ENCODE peak calls at places on chromosomes 11 and 22, in eight cellular contexts. One of them, this sample, is unnamed. For H3K27me3 and H3K36me3, the result is how much of the 10 kb centered on the place peaks cover.

GRCh38 chr22:44711701-44712100 is 9.7 kb downstream of the PRR5 start:
- DNase-seq in fibroblast of lung: no peak
- DNase-seq in endodermal cell: no peak
- DNase-seq in iPS DF 6.9: no peak
- DNase-seq in GM23248: no peak
- DNase-seq in neural progenitor cell: no peak
- DNase-seq in WERI-Rb-1: no peak
- DNase-seq in SK-N-SH: no peak
- DNase-seq in this sample: no peak

GRCh38 chr11:38948392-38948791 is 2350.4 kb upstream of the RAG2 start:
- DNase-seq in fibroblast of lung: no peak
- DNase-seq in endodermal cell: no peak
- DNase-seq in iPS DF 6.9: no peak
- DNase-seq in GM23248: no peak
- DNase-seq in neural progenitor cell: no peak
- DNase-seq in WERI-Rb-1: no peak
- DNase-seq in SK-N-SH: no peak
- DNase-seq in this sample: no peak

GRCh38 chr11:106072804-106073203 is 4.3 kb downstream of the KBTBD3 start:
- DNase-seq in fibroblast of lung: no peak
- DNase-seq in endodermal cell: no peak
- DNase-seq in iPS DF 6.9: no peak
- DNase-seq in GM23248: no peak
- DNase-seq in neural progenitor cell: no peak
- DNase-seq in WERI-Rb-1: no peak
- DNase-seq in SK-N-SH: no peak
- DNase-seq in this sample: no peak

GRCh38 chr11:47980907-47981621 is 705 bp downstream of the PTPRJ start:
- DNase-seq in fibroblast of lung: peak
- DNase-seq in endodermal cell: peak
- DNase-seq in iPS DF 6.9: no peak
- DNase-seq in GM23248: peak
- DNase-seq in neural progenitor cell: peak
- DNase-seq in WERI-Rb-1: peak
- DNase-seq in SK-N-SH: peak
- DNase-seq in this sample: peak

GRCh38 chr22:29306175-29306829 is at the start of gene GAS2L1:
- DNase-seq in fibroblast of lung: peak
- DNase-seq in endodermal cell: peak
- DNase-seq in iPS DF 6.9: no peak
- DNase-seq in GM23248: peak
- DNase-seq in neural progenitor cell: peak
- DNase-seq in WERI-Rb-1: peak
- DNase-seq in SK-N-SH: peak
- DNase-seq in this sample: peak

GRCh38 chr22:48621085-48621484 is 1206.6 kb downstream of the BRD1 start:
- DNase-seq in fibroblast of lung: no peak
- DNase-seq in endodermal cell: no peak
- DNase-seq in iPS DF 6.9: no peak
- DNase-seq in GM23248: no peak
- DNase-seq in neural progenitor cell: no peak
- DNase-seq in WERI-Rb-1: no peak
- DNase-seq in SK-N-SH: no peak
- DNase-seq in this sample: no peak

GRCh38 chr22:40183029-40183581 is 5.4 kb downstream of the TNRC6B start:
- DNase-seq in fibroblast of lung: peak
- DNase-seq in endodermal cell: no peak
- DNase-seq in iPS DF 6.9: no peak
- DNase-seq in GM23248: peak
- DNase-seq in neural progenitor cell: peak
- DNase-seq in WERI-Rb-1: no peak
- DNase-seq in SK-N-SH: no peak
- DNase-seq in this sample: no peak

GRCh38 chr11:69293819-69294505 is at the start of gene MYEOV:
- DNase-seq in fibroblast of lung: peak
- DNase-seq in endodermal cell: peak
- DNase-seq in iPS DF 6.9: peak
- DNase-seq in GM23248: peak
- DNase-seq in neural progenitor cell: peak
- DNase-seq in WERI-Rb-1: peak
- DNase-seq in SK-N-SH: peak
- DNase-seq in this sample: peak

GRCh38 chr22:37764622-37765021 is 43.1 kb upstream of the GCAT start:
- DNase-seq in fibroblast of lung: no peak
- DNase-seq in endodermal cell: no peak
- DNase-seq in iPS DF 6.9: no peak
- DNase-seq in GM23248: no peak
- DNase-seq in neural progenitor cell: no peak
- DNase-seq in WERI-Rb-1: no peak
- DNase-seq in SK-N-SH: no peak
- DNase-seq in this sample: no peak

GRCh38 chr22:16801088-16801487 is 24.1 kb downstream of the XKR3 start:
- DNase-seq in fibroblast of lung: no peak
- DNase-seq in endodermal cell: no peak
- DNase-seq in iPS DF 6.9: no peak
- DNase-seq in GM23248: no peak
- DNase-seq in neural progenitor cell: no peak
- DNase-seq in WERI-Rb-1: no peak
- DNase-seq in SK-N-SH: no peak
- DNase-seq in this sample: no peak

GRCh38 chr11:102368472-102368871 is 21.5 kb downstream of the BIRC2 start:
- DNase-seq in fibroblast of lung: no peak
- DNase-seq in endodermal cell: no peak
- DNase-seq in iPS DF 6.9: no peak
- DNase-seq in GM23248: no peak
- DNase-seq in neural progenitor cell: no peak
- DNase-seq in WERI-Rb-1: no peak
- DNase-seq in SK-N-SH: no peak
- DNase-seq in this sample: no peak

DNA sequence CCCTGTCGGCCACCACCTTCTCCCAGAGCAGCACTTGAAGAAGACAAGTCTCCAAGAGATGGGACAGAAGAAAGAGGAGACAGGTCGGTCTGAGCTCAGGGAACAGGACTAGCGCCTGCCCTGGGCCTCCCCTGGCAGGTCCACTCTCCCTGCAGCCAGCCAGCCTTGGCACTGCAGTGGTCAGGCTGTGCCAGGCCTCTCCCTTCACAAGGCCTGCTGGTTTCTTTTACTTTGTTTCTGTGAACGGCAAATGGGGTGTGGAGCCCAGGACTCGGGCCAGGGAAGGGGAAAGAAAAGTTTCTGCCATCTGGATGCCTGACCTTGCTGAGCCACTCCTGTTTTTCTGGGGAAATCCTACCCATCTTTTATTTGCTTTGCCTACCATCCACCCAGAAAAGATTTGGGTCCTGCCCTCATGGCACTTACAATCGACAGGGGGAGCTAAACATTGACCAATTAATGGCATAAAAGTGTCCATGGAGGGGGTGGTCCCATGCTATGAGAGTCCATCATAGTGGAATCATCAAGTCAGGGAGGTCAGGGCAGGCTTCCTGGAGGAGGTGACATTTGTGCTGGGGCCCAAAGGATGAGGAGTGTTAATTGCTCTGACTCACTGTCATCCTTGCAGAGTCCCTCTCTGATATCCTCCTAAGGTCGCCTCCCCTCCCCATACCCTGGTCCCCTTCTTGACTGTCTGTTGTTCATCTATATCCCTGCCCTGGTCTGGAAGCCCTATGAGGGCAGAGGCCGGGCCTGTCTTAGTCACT is 65.2 kb downstream of the NFAM1 start:
- DNase-seq in fibroblast of lung: no peak
- DNase-seq in endodermal cell: no peak
- DNase-seq in iPS DF 6.9: no peak
- DNase-seq in GM23248: no peak
- DNase-seq in neural progenitor cell: no peak
- DNase-seq in WERI-Rb-1: no peak
- DNase-seq in SK-N-SH: no peak
- DNase-seq in this sample: no peak
- H3K27me3 ChIP-seq in fibroblast of lung: under half
- H3K27me3 ChIP-seq in endodermal cell: under half
- H3K27me3 ChIP-seq in iPS DF 6.9: under half
- H3K27me3 ChIP-seq in GM23248: under half
- H3K27me3 ChIP-seq in neural progenitor cell: under half
- H3K27me3 ChIP-seq in WERI-Rb-1: under half
- H3K27me3 ChIP-seq in SK-N-SH: under half
- H3K27me3 ChIP-seq in this sample: under half

GRCh38 chr11:86696004-86696403 is 23.6 kb upstream of the ME3 start:
- DNase-seq in fibroblast of lung: peak
- DNase-seq in endodermal cell: no peak
- DNase-seq in iPS DF 6.9: no peak
- DNase-seq in GM23248: peak
- DNase-seq in neural progenitor cell: no peak
- DNase-seq in WERI-Rb-1: no peak
- DNase-seq in SK-N-SH: no peak
- DNase-seq in this sample: no peak

GRCh38 chr11:86692746-86693145 is 20.3 kb upstream of the ME3 start:
- DNase-seq in fibroblast of lung: no peak
- DNase-seq in endodermal cell: no peak
- DNase-seq in iPS DF 6.9: no peak
- DNase-seq in GM23248: no peak
- DNase-seq in neural progenitor cell: no peak
- DNase-seq in WERI-Rb-1: no peak
- DNase-seq in SK-N-SH: no peak
- DNase-seq in this sample: no peak

GRCh38 chr11:86696451-86696850 is 24.0 kb upstream of the ME3 start:
- DNase-seq in fibroblast of lung: no peak
- DNase-seq in endodermal cell: no peak
- DNase-seq in iPS DF 6.9: no peak
- DNase-seq in GM23248: no peak
- DNase-seq in neural progenitor cell: no peak
- DNase-seq in WERI-Rb-1: no peak
- DNase-seq in SK-N-SH: no peak
- DNase-seq in this sample: no peak

GRCh38 chr11:86693501-86693900 is 21.1 kb upstream of the ME3 start:
- DNase-seq in fibroblast of lung: no peak
- DNase-seq in endodermal cell: no peak
- DNase-seq in iPS DF 6.9: no peak
- DNase-seq in GM23248: no peak
- DNase-seq in neural progenitor cell: no peak
- DNase-seq in WERI-Rb-1: no peak
- DNase-seq in SK-N-SH: no peak
- DNase-seq in this sample: no peak

DNA sequence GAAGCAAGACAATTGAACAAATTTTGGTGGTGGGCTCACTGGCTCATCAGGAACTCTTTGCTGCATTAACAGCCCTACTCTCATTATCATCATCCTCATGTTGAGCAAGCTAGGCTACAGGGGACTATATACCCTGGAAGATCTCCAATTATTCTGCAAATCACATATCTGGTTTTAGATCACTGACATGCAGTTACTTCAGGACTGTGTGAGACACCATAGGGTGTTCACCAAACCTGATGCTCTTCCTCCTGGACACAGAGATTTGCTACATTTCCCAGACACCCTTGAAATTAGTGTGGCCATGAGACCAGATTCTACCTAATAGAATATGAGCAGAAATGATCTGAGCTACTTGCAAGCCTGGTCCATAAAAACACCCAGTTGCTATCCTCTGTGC is 23.0 kb upstream of the ME3 start:
- DNase-seq in fibroblast of lung: no peak
- DNase-seq in endodermal cell: no peak
- DNase-seq in iPS DF 6.9: no peak
- DNase-seq in GM23248: no peak
- DNase-seq in neural progenitor cell: no peak
- DNase-seq in WERI-Rb-1: no peak
- DNase-seq in SK-N-SH: no peak
- DNase-seq in this sample: no peak
- H3K4me3 ChIP-seq in fibroblast of lung: no peak
- H3K4me3 ChIP-seq in endodermal cell: no peak
- H3K4me3 ChIP-seq in iPS DF 6.9: no peak
- H3K4me3 ChIP-seq in GM23248: peak
- H3K4me3 ChIP-seq in neural progenitor cell: no peak
- H3K4me3 ChIP-seq in WERI-Rb-1: no peak
- H3K4me3 ChIP-seq in SK-N-SH: no peak
- H3K4me3 ChIP-seq in this sample: no peak

DNA sequence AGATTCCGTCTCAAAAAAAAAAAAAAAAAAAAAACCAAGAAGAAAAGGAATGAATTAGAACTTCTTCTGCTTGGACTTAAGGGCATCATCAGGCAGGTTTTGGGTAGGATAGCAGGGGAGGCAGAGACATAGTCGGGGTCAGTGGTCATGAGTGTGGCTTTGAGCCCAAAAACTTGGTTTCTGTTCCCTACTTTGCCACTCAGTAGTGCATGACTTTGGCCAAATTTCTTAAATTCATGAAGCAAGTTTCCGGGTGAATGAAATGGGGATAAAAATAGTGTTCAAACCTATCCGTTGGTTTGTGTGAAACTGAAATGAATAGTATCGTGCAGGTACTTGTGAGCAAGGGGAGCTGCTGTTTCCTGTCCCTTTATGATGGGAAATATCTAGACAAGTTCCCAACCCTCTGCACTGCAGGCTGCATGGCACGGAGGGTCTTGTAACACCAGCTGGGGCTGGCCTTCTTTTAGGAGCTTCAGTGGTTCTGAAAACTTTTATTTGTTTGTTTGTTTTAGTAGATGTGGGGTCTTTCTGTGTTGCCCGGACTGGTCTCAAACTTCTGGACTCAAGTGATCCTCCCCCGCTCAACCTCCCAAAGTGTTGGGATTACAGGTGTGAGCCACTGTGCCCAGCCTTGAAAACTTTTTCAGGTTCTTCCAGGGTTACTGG is 18.4 kb downstream of the NEAT1 start:
- DNase-seq in fibroblast of lung: peak
- DNase-seq in endodermal cell: no peak
- DNase-seq in iPS DF 6.9: no peak
- DNase-seq in GM23248: peak
- DNase-seq in neural progenitor cell: no peak
- DNase-seq in WERI-Rb-1: no peak
- DNase-seq in SK-N-SH: no peak
- DNase-seq in this sample: no peak
- H3K36me3 ChIP-seq in fibroblast of lung: under half
- H3K36me3 ChIP-seq in endodermal cell: half or more
- H3K36me3 ChIP-seq in iPS DF 6.9: under half
- H3K36me3 ChIP-seq in GM23248: under half
- H3K36me3 ChIP-seq in neural progenitor cell: under half
- H3K36me3 ChIP-seq in WERI-Rb-1: under half
- H3K36me3 ChIP-seq in SK-N-SH: half or more
- H3K36me3 ChIP-seq in this sample: under half

GRCh38 chr11:107928767-107929507 is 689 bp downstream of the RAB39A start:
- DNase-seq in fibroblast of lung: no peak
- DNase-seq in endodermal cell: peak
- DNase-seq in iPS DF 6.9: no peak
- DNase-seq in GM23248: no peak
- DNase-seq in neural progenitor cell: peak
- DNase-seq in WERI-Rb-1: peak
- DNase-seq in SK-N-SH: peak
- DNase-seq in this sample: peak

GRCh38 chr11:107927559-107927958 is 689 bp upstream of the RAB39A start:
- DNase-seq in fibroblast of lung: no peak
- DNase-seq in endodermal cell: no peak
- DNase-seq in iPS DF 6.9: no peak
- DNase-seq in GM23248: no peak
- DNase-seq in neural progenitor cell: no peak
- DNase-seq in WERI-Rb-1: no peak
- DNase-seq in SK-N-SH: no peak
- DNase-seq in this sample: no peak

GRCh38 chr11:107928046-107928766 is at the start of gene RAB39A:
- DNase-seq in fibroblast of lung: peak
- DNase-seq in endodermal cell: peak
- DNase-seq in iPS DF 6.9: peak
- DNase-seq in GM23248: peak
- DNase-seq in neural progenitor cell: peak
- DNase-seq in WERI-Rb-1: peak
- DNase-seq in SK-N-SH: peak
- DNase-seq in this sample: peak

GRCh38 chr11:107931206-107931605 is 3.0 kb downstream of the RAB39A start:
- DNase-seq in fibroblast of lung: no peak
- DNase-seq in endodermal cell: no peak
- DNase-seq in iPS DF 6.9: no peak
- DNase-seq in GM23248: no peak
- DNase-seq in neural progenitor cell: no peak
- DNase-seq in WERI-Rb-1: no peak
- DNase-seq in SK-N-SH: no peak
- DNase-seq in this sample: no peak

GRCh38 chr11:107929611-107930200 is 1.5 kb downstream of the RAB39A start:
- DNase-seq in fibroblast of lung: no peak
- DNase-seq in endodermal cell: peak
- DNase-seq in iPS DF 6.9: no peak
- DNase-seq in GM23248: no peak
- DNase-seq in neural progenitor cell: peak
- DNase-seq in WERI-Rb-1: no peak
- DNase-seq in SK-N-SH: peak
- DNase-seq in this sample: peak
- H3K27me3 ChIP-seq in fibroblast of lung: under half
- H3K27me3 ChIP-seq in endodermal cell: under half
- H3K27me3 ChIP-seq in iPS DF 6.9: under half
- H3K27me3 ChIP-seq in GM23248: under half
- H3K27me3 ChIP-seq in neural progenitor cell: under half
- H3K27me3 ChIP-seq in WERI-Rb-1: under half
- H3K27me3 ChIP-seq in SK-N-SH: under half
- H3K27me3 ChIP-seq in this sample: under half

This sample was measured in H7.